ENCODE peak calls at places on chromosome 9, in ten cellular contexts. T is GM12865, A is adrenal gland, J is HCT116, U is neuronal stem cell, N is PC-9, K is transverse colon, S is K562, H is breast epithelium, W is AG04450. F is an unnamed sample.

GRCh38 chr9:86772289-86772982 is 174.9 kb downstream of the GAS1 start:
- DNase-seq in N (no peak), T (no peak), A (no peak), U (no peak), K (no peak), S (no peak), H (no peak), W (no peak), J (no peak), F (no peak)

GRCh38 chr9:120711841-120712538 is 2.3 kb downstream of the MEGF9 start:
- DNase-seq in J (no peak), N (no peak), U (no peak), W (no peak), S (no peak), A (no peak), T (peak), K (no peak), H (no peak), F (no peak)

GRCh38 chr9:133961226-133962165 is 30.6 kb downstream of the VAV2 start:
- DNase-seq in N (no peak), J (no peak), T (peak), H (no peak), U (no peak), S (no peak), W (no peak), A (no peak), K (no peak), F (no peak)

GRCh38 chr9:13186091-13186490 is 93.4 kb downstream of the MPDZ start:
- DNase-seq in J (no peak), W (no peak), K (no peak), S (no peak), H (no peak), A (no peak), T (no peak), U (no peak), N (no peak), F (no peak)

GRCh38 chr9:109082091-109082620 is 37.6 kb downstream of the TMEM245 start:
- DNase-seq in N (no peak), T (no peak), H (no peak), A (no peak), J (no peak), W (no peak), S (no peak), K (no peak), U (no peak), F (no peak)

GRCh38 chr9:95349109-95350038 is 31.9 kb upstream of the FANCC start:
- DNase-seq in H (no peak), U (no peak), S (no peak), N (no peak), J (no peak), W (no peak), K (no peak), A (no peak), T (no peak), F (no peak)

GRCh38 chr9:32866292-32866691 is 83.0 kb downstream of the TMEM215 start:
- DNase-seq in H (no peak), S (no peak), T (no peak), A (no peak), J (no peak), W (no peak), N (no peak), U (no peak), K (no peak), F (no peak)

GRCh38 chr9:108750656-108751175 is 105.1 kb downstream of the ACTL7B start:
- DNase-seq in A (no peak), H (no peak), K (no peak), U (no peak), T (no peak), S (no peak), W (no peak), J (no peak), N (peak), F (no peak)

GRCh38 chr9:24381205-24381604 is 164.5 kb downstream of the IZUMO3 start:
- DNase-seq in U (no peak), N (no peak), W (no peak), K (no peak), H (no peak), T (no peak), J (no peak), A (no peak), S (no peak), F (no peak)

GRCh38 chr9:87592554-87593394 is 95.1 kb downstream of the DAPK1 start:
- DNase-seq in K (peak), H (no peak), J (no peak), A (peak), S (peak), W (no peak), N (no peak), U (no peak), T (no peak), F (no peak)

GRCh38 chr9:98373622-98374021 is 118.2 kb upstream of the TBC1D2 start:
- DNase-seq in U (no peak), W (no peak), J (no peak), S (no peak), H (no peak), T (no peak), A (no peak), K (no peak), N (no peak), F (no peak)

GRCh38 chr9:118230319-118230718 is 526.1 kb downstream of the TLR4 start:
- DNase-seq in J (no peak), U (no peak), T (no peak), W (no peak), H (no peak), A (no peak), N (no peak), S (no peak), K (no peak), F (no peak)

GRCh38 chr9:133594310-133594709 is 14.9 kb downstream of the FAM163B start:
- DNase-seq in N (no peak), H (no peak), K (no peak), A (no peak), S (no peak), W (no peak), J (no peak), T (no peak), U (no peak), F (no peak)

GRCh38 chr9:104319198-104319597 is 184.9 kb upstream of the OR13F1 start:
- DNase-seq in H (no peak), J (no peak), T (no peak), S (no peak), A (no peak), K (no peak), U (no peak), W (no peak), N (no peak), F (no peak)

GRCh38 chr9:79900754-79901153 is 329.0 kb downstream of the TLE4 start:
- DNase-seq in H (no peak), U (no peak), J (no peak), K (no peak), W (no peak), T (no peak), N (no peak), S (no peak), A (no peak), F (no peak)

GRCh38 chr9:123378028-123378427 is 22.0 kb downstream of the CRB2 start:
- DNase-seq in U (no peak), N (no peak), S (no peak), K (no peak), H (no peak), J (no peak), A (no peak), T (no peak), W (no peak), F (no peak)

GRCh38 chr9:37292896-37293295 is 129.6 kb upstream of the GRHPR start:
- DNase-seq in K (no peak), J (no peak), S (no peak), A (no peak), T (no peak), N (no peak), H (no peak), U (no peak), W (no peak), F (no peak)

GRCh38 chr9:37290881-37291485 is 131.5 kb upstream of the GRHPR start:
- DNase-seq in H (no peak), W (peak), N (peak), U (no peak), T (peak), K (no peak), S (no peak), A (no peak), J (peak), F (no peak)

GRCh38 chr9:37287317-37287716 is 135.2 kb upstream of the GRHPR start:
- DNase-seq in W (no peak), U (no peak), H (no peak), K (no peak), N (no peak), J (no peak), A (no peak), S (no peak), T (no peak), F (no peak)

GRCh38 chr9:37289631-37290030 is 132.9 kb upstream of the GRHPR start:
- DNase-seq in T (no peak), W (no peak), S (no peak), N (no peak), H (no peak), U (no peak), K (no peak), J (no peak), A (no peak), F (no peak)

DNA sequence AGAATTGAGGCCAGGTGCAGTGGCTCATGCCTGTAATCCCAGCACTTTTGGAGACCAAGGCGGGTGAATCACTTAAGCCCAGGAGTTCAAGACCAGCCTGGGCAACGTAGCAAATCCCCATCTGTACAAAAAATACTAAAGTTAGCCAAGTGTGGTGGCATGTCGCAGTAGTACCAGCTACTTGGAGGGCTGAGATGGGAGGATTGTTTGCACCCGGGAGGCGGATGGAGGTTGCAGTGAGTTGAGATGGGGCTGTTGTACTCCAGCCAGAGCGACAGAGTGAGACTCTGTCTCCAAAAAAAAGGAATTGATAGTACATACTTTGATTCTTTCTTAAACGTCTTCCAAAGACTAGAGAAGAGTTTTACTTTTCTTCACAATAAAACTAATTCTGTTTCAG is 132.1 kb upstream of the GRHPR start:
- DNase-seq in K (no peak), T (peak), W (no peak), A (no peak), N (no peak), H (no peak), J (no peak), S (no peak), U (no peak), F (no peak)
- H3K4me3 ChIP-seq in K (no peak), T (peak), W (no peak), A (no peak), N (no peak), H (no peak), J (no peak), S (no peak), U (no peak), F (no peak)

GRCh38 chr9:137705906-137706305 is 87.1 kb downstream of the EHMT1 start:
- DNase-seq in W (no peak), A (no peak), K (no peak), H (no peak), S (peak), U (no peak), J (no peak), N (no peak), T (peak), F (no peak)
- H3K4me3 ChIP-seq in W (no peak), A (no peak), K (no peak), H (no peak), S (no peak), U (no peak), J (no peak), N (no peak), T (peak), F (no peak)

DNA sequence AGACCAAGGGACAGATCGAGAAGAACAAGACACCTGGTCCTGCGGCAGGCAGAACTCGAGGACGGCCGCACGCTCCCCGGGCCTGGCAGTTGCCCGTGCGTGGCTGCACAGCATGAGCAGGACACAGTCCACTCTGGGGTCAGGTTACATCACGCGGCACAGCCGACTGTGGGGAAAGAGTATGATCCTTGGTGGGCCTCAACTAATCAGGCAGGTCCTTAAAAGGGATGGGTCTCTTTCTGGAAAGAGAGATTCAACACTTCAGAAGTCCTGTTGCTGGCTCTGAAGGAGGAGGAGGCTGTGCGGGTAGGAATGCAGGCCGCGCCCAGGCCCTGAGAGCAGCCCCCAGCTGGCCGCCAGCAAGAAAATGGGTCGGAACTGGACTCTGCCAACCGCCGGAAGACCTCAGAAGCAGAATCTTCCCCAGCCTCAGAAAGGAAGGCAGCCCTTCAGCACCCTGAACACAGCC is 11.5 kb downstream of the UBAC1 start:
- DNase-seq in J (no peak), K (no peak), W (no peak), H (no peak), U (no peak), S (no peak), N (no peak), T (no peak), A (no peak), F (no peak)
- H3K4me3 ChIP-seq in J (no peak), K (no peak), W (no peak), H (no peak), U (no peak), S (no peak), N (no peak), T (no peak), A (no peak), F (no peak)

GRCh38 chr9:125549465-125550215 is 157.4 kb downstream of the MAPKAP1 start:
- DNase-seq in K (peak), N (no peak), H (peak), A (peak), S (no peak), W (no peak), J (no peak), U (no peak), T (no peak), F (no peak)
- H3K4me3 ChIP-seq in K (no peak), N (no peak), H (no peak), A (no peak), S (no peak), W (no peak), J (no peak), U (no peak), T (no peak), F (no peak)

F was measured in Jurkat, Clone E6-1.